ENCODE peak calls at places on chromosomes 1 and 21, in ten cellular contexts. H, D, G, I, F, J, L, W, C and E are unnamed samples.

GRCh38 chr21:16571594-16571993 is 841.8 kb downstream of the USP25 start:
- DNase-seq in J (no peak), W (no peak), F (no peak), H (no peak), C (no peak), D (no peak), I (no peak), G (no peak), L (no peak), E (no peak)

GRCh38 chr1:229563701-229564100 is 5.2 kb upstream of the ABCB10 start:
- DNase-seq in J (no peak), D (no peak), C (no peak), H (peak; percentile 15), G (no peak), I (no peak), W (no peak), L (no peak), F (no peak), E (no peak)

GRCh38 chr1:22509815-22510214 is 53.5 kb upstream of the EPHA8 start:
- DNase-seq in G (no peak), L (no peak), I (no peak), J (no peak), W (no peak), F (peak; percentile 49), D (no peak), C (no peak), H (no peak), E (no peak)

GRCh38 chr1:110196917-110197782 is 13.0 kb upstream of the KCNC4 start:
- DNase-seq in D (no peak), W (peak; percentile 70), H (no peak), G (peak; percentile 55), C (peak; percentile 49), J (no peak), L (no peak), I (peak; percentile 76), F (peak; percentile 52), E (no peak)

GRCh38 chr21:38831526-38832467 is 26.1 kb downstream of the ETS2 start:
- DNase-seq in J (no peak), C (no peak), I (peak; percentile 89), H (peak; percentile 95), G (peak; percentile 40), L (peak; percentile 30), W (no peak), F (peak; percentile 98), D (peak; percentile 84), E (peak; percentile 28)

GRCh38 chr21:45634511-45635183 is 8.9 kb upstream of the PCBP3 start:
- DNase-seq in F (no peak), G (no peak), D (no peak), J (no peak), C (no peak), W (no peak), H (no peak), I (no peak), L (no peak), E (no peak)

GRCh38 chr1:1087351-1088035 is 13.4 kb upstream of the RNF223 start:
- DNase-seq in J (no peak), W (no peak), D (no peak), L (no peak), F (no peak), G (no peak), C (no peak), I (no peak), H (no peak), E (no peak)

GRCh38 chr1:83827731-83828130 is 171.2 kb downstream of the TTLL7 start:
- DNase-seq in L (peak; percentile 48), J (no peak), C (no peak), W (no peak), D (no peak), F (no peak), I (no peak), G (no peak), H (no peak), E (no peak)